ENCODE peak calls at places on chromosomes 4 and X, in four cellular contexts. Y, G, C and D are unnamed samples.

GRCh38 chr4:179662522-179662921 is 2220.3 kb upstream of the AGA start:
- DNase-seq in G (no peak), Y (no peak), C (no peak), D (no peak)

GRCh38 chr4:164215113-164215741 is 538.7 kb upstream of the SMIM31 start:
- DNase-seq in Y (no peak), G (no peak), C (no peak), D (no peak)

GRCh38 chrX:75596178-75596577 is 73.3 kb upstream of the ZDHHC15 start:
- DNase-seq in C (no peak), Y (no peak), G (no peak), D (no peak)

GRCh38 chr4:46329118-46329976 is 60.6 kb downstream of the GABRA2 start:
- DNase-seq in G (no peak), C (no peak), Y (no peak), D (no peak)

GRCh38 chr4:173038192-173038896 is 130.3 kb upstream of the GALNT7 start:
- DNase-seq in G (no peak), Y (no peak), C (no peak), D (no peak)

GRCh38 chr4:87240341-87240740 is 19.9 kb upstream of the KLHL8 start:
- DNase-seq in C (no peak), G (peak), Y (no peak), D (no peak)

GRCh38 chr4:150140774-150141400 is 62.6 kb downstream of the DCLK2 start:
- DNase-seq in Y (no peak), C (no peak), G (peak), D (peak)

GRCh38 chr4:149311076-149311475 is 504.6 kb downstream of the IQCM start:
- DNase-seq in C (no peak), G (peak), Y (no peak), D (peak)